ENCODE peak calls at places on chromosomes 3 and 15, in six cellular contexts. Y is GM23248, C is left lung, U is upper lobe of right lung, K is heart right ventricle, V is hepatocyte. N is an unnamed sample.

GRCh38 chr3:10600159-10601125 is 95.1 kb upstream of the ATP2B2 start:
- DNase-seq in Y (peak; percentile 9), C (no peak), U (no peak), K (no peak), V (no peak), N (no peak)

GRCh38 chr3:44954962-44955361 is 21.0 kb downstream of the ZDHHC3 start:
- DNase-seq in Y (peak; percentile 33), C (peak; percentile 61), U (peak; percentile 78), K (no peak), V (peak; percentile 29), N (no peak)

GRCh38 chr15:28043625-28044520 is 55.2 kb downstream of the OCA2 start:
- DNase-seq in Y (no peak), C (no peak), U (no peak), K (no peak), V (peak; percentile 48), N (no peak)

GRCh38 chr15:74396445-74397238 is 29.2 kb upstream of the CYP11A1 start:
- DNase-seq in Y (peak; percentile 86), C (no peak), U (no peak), K (no peak), V (peak; percentile 70), N (no peak)

GRCh38 chr15:66221126-66221525 is 32.4 kb downstream of the MEGF11 start:
- DNase-seq in Y (no peak), C (no peak), U (peak; percentile 29), K (no peak), V (no peak), N (no peak)

GRCh38 chr3:64686446-64686908 is 1.3 kb downstream of the ADAMTS9 start:
- DNase-seq in Y (peak; percentile 88), C (peak; percentile 47), U (peak; percentile 80), K (peak; percentile 49), V (peak; percentile 72), N (no peak)

GRCh38 chr15:60893886-60894285 is 335.2 kb downstream of the RORA start:
- DNase-seq in Y (no peak), C (no peak), U (no peak), K (no peak), V (no peak), N (no peak)

GRCh38 chr15:71288348-71288955 is 173.2 kb downstream of the THSD4 start:
- DNase-seq in Y (no peak), C (no peak), U (no peak), K (no peak), V (no peak), N (no peak)

GRCh38 chr3:81581966-81582599 is 179.4 kb downstream of the GBE1 start:
- DNase-seq in Y (peak; percentile 67), C (no peak), U (no peak), K (no peak), V (peak; percentile 55), N (no peak)

GRCh38 chr3:10224794-10225660 is 23.2 kb upstream of the TATDN2 start:
- DNase-seq in Y (peak; percentile 85), C (peak; percentile 69), U (no peak), K (peak; percentile 74), V (peak; percentile 80), N (peak; percentile 82)

GRCh38 chr15:77013786-77014136 is 18.8 kb downstream of the PSTPIP1 start:
- DNase-seq in Y (no peak), C (no peak), U (no peak), K (no peak), V (no peak), N (no peak)

GRCh38 chr3:5001805-5002173 is 22.6 kb downstream of the BHLHE40 start:
- DNase-seq in Y (no peak), C (no peak), U (no peak), K (no peak), V (no peak), N (no peak)

GRCh38 chr3:52811452-52812011 is 16.9 kb downstream of the ITIH3 start:
- DNase-seq in Y (no peak), C (no peak), U (no peak), K (no peak), V (no peak), N (no peak)

GRCh38 chr15:23616536-23616935 is 31.1 kb downstream of the MAGEL2 start:
- DNase-seq in Y (no peak), C (no peak), U (no peak), K (no peak), V (no peak), N (no peak)

GRCh38 chr3:147384210-147385058 is 21.9 kb downstream of the ZIC4 start:
- DNase-seq in Y (no peak), C (no peak), U (no peak), K (no peak), V (no peak), N (no peak)

GRCh38 chr3:159982442-159982841 is 6.2 kb upstream of the IL12A start:
- DNase-seq in Y (no peak), C (no peak), U (no peak), K (no peak), V (no peak), N (no peak)

GRCh38 chr3:115986555-115987207 is 363.4 kb downstream of the GAP43 start:
- DNase-seq in Y (peak; percentile 62), C (no peak), U (no peak), K (no peak), V (peak; percentile 32), N (no peak)

GRCh38 chr3:20914260-20914659 is 728.3 kb upstream of the SGO1 start:
- DNase-seq in Y (no peak), C (no peak), U (no peak), K (no peak), V (no peak), N (no peak)

GRCh38 chr15:93241696-93242585 is 152.9 kb upstream of the RGMA start:
- DNase-seq in Y (no peak), C (no peak), U (no peak), K (no peak), V (no peak), N (no peak)

GRCh38 chr15:24054547-24055245 is 367.6 kb upstream of the NDN start:
- DNase-seq in Y (no peak), C (no peak), U (no peak), K (no peak), V (no peak), N (no peak)

GRCh38 chr3:33636125-33636855 is 81.8 kb downstream of the CLASP2 start:
- DNase-seq in Y (peak; percentile 79), C (no peak), U (no peak), K (no peak), V (peak; percentile 57), N (no peak)

GRCh38 chr3:139491966-139492365 is 15.7 kb upstream of the RBP2 start:
- DNase-seq in Y (no peak), C (no peak), U (no peak), K (no peak), V (no peak), N (no peak)

GRCh38 chr15:52765779-52766178 is 24.4 kb downstream of the ONECUT1 start:
- DNase-seq in Y (peak; percentile 33), C (no peak), U (no peak), K (no peak), V (no peak), N (no peak)

GRCh38 chr3:184716652-184717607 is 5.1 kb upstream of the MAGEF1 start:
- DNase-seq in Y (peak; percentile 82), C (no peak), U (no peak), K (no peak), V (peak; percentile 71), N (no peak)

GRCh38 chr3:39277893-39278615 is 1.8 kb downstream of the CX3CR1 start:
- DNase-seq in Y (no peak), C (no peak), U (no peak), K (no peak), V (no peak), N (no peak)

DNA sequence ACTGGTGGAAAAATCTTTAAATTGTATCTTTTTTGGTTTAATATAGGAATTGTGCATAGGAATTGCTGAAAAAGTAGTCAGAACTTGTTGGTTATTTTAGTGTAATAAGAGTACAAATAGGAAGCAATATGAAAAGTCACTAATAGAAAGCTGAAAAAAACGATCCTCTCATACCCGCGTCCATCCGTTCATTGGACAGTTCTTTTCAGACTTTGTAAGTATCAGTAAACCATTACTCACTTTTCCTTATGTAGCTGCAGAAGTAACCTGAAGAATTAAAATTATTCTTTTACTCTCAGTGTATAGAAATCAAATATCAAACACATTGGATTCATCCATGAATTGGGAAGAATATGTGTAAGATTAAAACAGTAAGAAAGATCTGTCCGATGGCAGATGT is 4.4 kb downstream of the FNDC3B start:
- DNase-seq in Y (peak; percentile 44), C (no peak), U (no peak), K (no peak), V (no peak), N (no peak)
- H3K4me1 ChIP-seq in Y (peaks cover 56% of the 10 kb centered on the region), C (peaks cover 13% of the 10 kb centered on the region), U (peaks cover 46% of the 10 kb centered on the region), K (no peaks in the 10 kb centered on the region), V (no peaks in the 10 kb centered on the region), N (no peaks in the 10 kb centered on the region)

GRCh38 chr3:158770254-158771017 is 31.4 kb upstream of the MFSD1 start:
- DNase-seq in Y (peak; percentile 86), C (no peak), U (no peak), K (no peak), V (no peak), N (no peak)
- H3K4me1 ChIP-seq in Y (peaks cover 30% of the 10 kb centered on the region), C (peaks cover 28% of the 10 kb centered on the region), U (peaks cover 54% of the 10 kb centered on the region), K (peaks cover 5% of the 10 kb centered on the region), V (peaks cover 45% of the 10 kb centered on the region), N (peaks cover 86% of the 10 kb centered on the region)

GRCh38 chr3:196096382-196096953 is 14.6 kb upstream of the TFRC start:
- DNase-seq in Y (peak; percentile 8), C (peak; percentile 57), U (no peak), K (peak; percentile 59), V (no peak), N (peak; percentile 18)
- H3K4me1 ChIP-seq in Y (no peaks in the 10 kb centered on the region), C (no peaks in the 10 kb centered on the region), U (no peaks in the 10 kb centered on the region), K (no peaks in the 10 kb centered on the region), V (no peaks in the 10 kb centered on the region), N (no peaks in the 10 kb centered on the region)

GRCh38 chr15:63505842-63506222 is 1.4 kb downstream of the USP3 start:
- DNase-seq in Y (no peak), C (no peak), U (no peak), K (no peak), V (no peak), N (no peak)

GRCh38 chr15:63502843-63503738 is 1.3 kb upstream of the USP3 start:
- DNase-seq in Y (peak; percentile 89), C (peak; percentile 98), U (peak; percentile 97), K (peak; percentile 86), V (peak; percentile 95), N (peak; percentile 93)

GRCh38 chr15:63504979-63505841 is 817 bp downstream of the USP3 start:
- DNase-seq in Y (peak; percentile 84), C (peak; percentile 78), U (peak; percentile 80), K (peak; percentile 42), V (peak; percentile 76), N (no peak)

GRCh38 chr15:63503739-63504246 is 600 bp upstream of the USP3 start:
- DNase-seq in Y (peak; percentile 90), C (peak; percentile 75), U (no peak), K (peak; percentile 73), V (peak; percentile 90), N (peak; percentile 48)

DNA sequence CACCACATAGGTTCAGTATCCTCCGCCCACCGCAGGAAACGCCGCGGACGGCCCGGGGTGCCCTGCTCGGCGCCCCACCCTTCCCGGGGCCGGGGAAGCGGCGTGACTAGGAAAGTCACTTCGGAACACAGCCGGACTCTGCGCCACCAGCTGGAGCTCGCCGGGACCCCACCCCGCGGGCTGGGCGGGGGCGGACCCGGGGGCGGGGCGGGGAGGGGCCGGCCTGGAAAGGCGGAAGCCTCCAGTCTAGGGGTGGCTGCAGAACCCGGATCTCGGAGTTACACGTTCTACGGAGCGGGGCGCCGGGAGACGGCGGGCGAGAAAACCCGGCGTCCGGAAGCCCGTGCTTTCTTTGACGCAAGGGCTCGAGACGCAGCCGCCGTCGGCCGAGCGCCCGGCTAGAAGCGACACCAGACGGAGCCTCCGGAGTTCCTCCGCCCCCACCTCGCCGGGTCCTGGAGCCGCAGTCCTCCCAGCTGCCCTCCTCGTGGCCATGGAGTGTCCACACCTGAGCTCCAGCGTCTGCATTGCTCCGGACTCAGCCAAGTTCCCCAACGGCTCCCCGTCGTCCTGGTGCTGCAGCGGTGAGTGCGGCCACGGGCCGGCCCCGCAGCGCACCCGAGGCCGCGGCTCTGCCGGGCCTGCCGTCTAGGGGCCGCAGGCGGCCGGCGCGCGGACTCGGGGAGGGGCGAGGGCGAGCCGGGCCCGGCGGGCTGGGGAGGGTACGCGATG is at the start of gene USP3:
- DNase-seq in Y (peak; percentile 97), C (peak; percentile 95), U (peak; percentile 97), K (peak; percentile 94), V (peak; percentile 97), N (peak; percentile 91)
- H3K4me1 ChIP-seq in Y (peaks cover 30% of the 10 kb centered on the region), C (peaks cover 42% of the 10 kb centered on the region), U (peaks cover 74% of the 10 kb centered on the region), K (peaks cover 5% of the 10 kb centered on the region), V (peaks cover 53% of the 10 kb centered on the region), N (peaks cover 68% of the 10 kb centered on the region)

N was measured in tibial nerve.